ENCODE peak calls at places on chromosomes 11 and 22, in nine cellular contexts. S is activated CD4-positive, alpha-beta T cell treated with anti-CD3 and anti-CD28 coated beads for 24 hours; G is stimulated activated CD4-positive, alpha-beta T cell treated with anti-CD3 and anti-CD28 coated beads, Interleukin-2, amount 100 ng/mL, for 48 hours; O is HS-5; R is AG04450; M is SW 1271; B is MV-4-11; H is fibroblast of the aortic adventitia; N is cardiac fibroblast. C is an unnamed sample.

GRCh38 chr11:104432526-104432925 is 268.6 kb upstream of the PDGFD start:
- DNase-seq in S (no peak), G (no peak), O (no peak), R (no peak), M (no peak), B (no peak), H (no peak), N (no peak), C (no peak)

GRCh38 chr11:70460111-70460510 is 61.8 kb downstream of the CTTN start:
- DNase-seq in S (no peak), G (no peak), O (no peak), R (no peak), M (no peak), B (no peak), H (no peak), N (no peak), C (no peak)

GRCh38 chr11:2210366-2211112 is 38.9 kb upstream of the TH start:
- DNase-seq in S (no peak), G (no peak), O (no peak), R (no peak), M (no peak), B (no peak), H (no peak), N (no peak), C (no peak)

GRCh38 chr11:107996025-107996776 is 12.5 kb upstream of the CUL5 start:
- DNase-seq in S (no peak), G (no peak), O (no peak), R (no peak), M (no peak), B (no peak), H (no peak), N (no peak), C (no peak)

GRCh38 chr11:27995082-27995481 is 112.9 kb downstream of the KIF18A start:
- DNase-seq in S (no peak), G (no peak), O (peak), R (no peak), M (no peak), B (no peak), H (peak), N (peak), C (no peak)

GRCh38 chr11:92717240-92717639 is 252.2 kb upstream of the MTNR1B start:
- DNase-seq in S (no peak), G (no peak), O (no peak), R (no peak), M (no peak), B (no peak), H (no peak), N (no peak), C (no peak)

GRCh38 chr11:74094393-74094792 is 76.4 kb downstream of the C2CD3 start:
- DNase-seq in S (no peak), G (no peak), O (no peak), R (no peak), M (no peak), B (no peak), H (no peak), N (no peak), C (no peak)

GRCh38 chr22:31089101-31090100 is 8.3 kb downstream of the SMTN start:
- DNase-seq in S (no peak), G (no peak), O (no peak), R (no peak), M (peak), B (no peak), H (peak), N (peak), C (no peak)

GRCh38 chr22:33300165-33300564 is 242.0 kb upstream of the SYN3 start:
- DNase-seq in S (no peak), G (no peak), O (no peak), R (no peak), M (no peak), B (peak), H (no peak), N (no peak), C (no peak)

GRCh38 chr11:60251485-60252207 is 8.7 kb upstream of the MS4A4E start:
- DNase-seq in S (no peak), G (peak), O (no peak), R (no peak), M (peak), B (peak), H (no peak), N (peak), C (no peak)

GRCh38 chr11:130908770-130909625 is 7.3 kb downstream of the SNX19 start:
- DNase-seq in S (no peak), G (no peak), O (no peak), R (peak), M (no peak), B (no peak), H (peak), N (peak), C (no peak)

GRCh38 chr11:118621898-118622375 is 14.5 kb downstream of the PHLDB1 start:
- DNase-seq in S (no peak), G (no peak), O (no peak), R (no peak), M (peak), B (no peak), H (no peak), N (no peak), C (no peak)

GRCh38 chr22:36797988-36798670 is 18.7 kb downstream of the PVALB start:
- DNase-seq in S (no peak), G (no peak), O (no peak), R (no peak), M (no peak), B (peak), H (no peak), N (no peak), C (no peak)

GRCh38 chr11:118933486-118933885 is 7.8 kb upstream of the BCL9L start:
- DNase-seq in S (no peak), G (no peak), O (no peak), R (no peak), M (no peak), B (no peak), H (peak), N (peak), C (no peak)

GRCh38 chr11:97691061-97691460 is 1301.2 kb downstream of the JRKL start:
- DNase-seq in S (no peak), G (no peak), O (no peak), R (no peak), M (no peak), B (no peak), H (no peak), N (no peak), C (no peak)

GRCh38 chr22:49364398-49364797 is 463.3 kb downstream of the BRD1 start:
- DNase-seq in S (no peak), G (no peak), O (no peak), R (no peak), M (no peak), B (no peak), H (no peak), N (no peak), C (no peak)

GRCh38 chr11:79400206-79400605 is 40.6 kb downstream of the TENM4 start:
- DNase-seq in S (no peak), G (no peak), O (no peak), R (no peak), M (no peak), B (no peak), H (no peak), N (no peak), C (no peak)

GRCh38 chr22:36292823-36293530 is 40.0 kb downstream of the APOL1 start:
- DNase-seq in S (no peak), G (no peak), O (no peak), R (no peak), M (no peak), B (no peak), H (no peak), N (no peak), C (no peak)

GRCh38 chr11:70603756-70604211 is 205.5 kb downstream of the CTTN start:
- DNase-seq in S (no peak), G (no peak), O (no peak), R (no peak), M (no peak), B (no peak), H (no peak), N (no peak), C (no peak)

GRCh38 chr11:85934599-85935169 is 79.5 kb downstream of the CCDC83 start:
- DNase-seq in S (no peak), G (no peak), O (no peak), R (no peak), M (no peak), B (no peak), H (no peak), N (no peak), C (no peak)

GRCh38 chr22:23263651-23264555 is 83.6 kb downstream of the BCR start:
- DNase-seq in S (no peak), G (peak), O (no peak), R (no peak), M (no peak), B (peak), H (no peak), N (no peak), C (no peak)

GRCh38 chr11:18312012-18312411 is 9.9 kb downstream of the HPS5 start:
- DNase-seq in S (no peak), G (no peak), O (no peak), R (no peak), M (no peak), B (no peak), H (peak), N (peak), C (peak)

C was measured in COLO829.